ENCODE peak calls at places on chromosome 5, in nine cellular contexts. W, K, G, A, C, O, F, Z and Y are unnamed samples.

GRCh38 chr5:151047814-151048425 is 27.5 kb downstream of the GPX3 start:
- DNase-seq in A (no peak), K (no peak), G (no peak), F (peak; percentile 28), C (no peak), Z (no peak), O (no peak), W (no peak), Y (no peak)

GRCh38 chr5:147675168-147675567 is 107.4 kb downstream of the JAKMIP2 start:
- DNase-seq in F (no peak), G (no peak), A (no peak), C (no peak), K (no peak), Z (no peak), W (no peak), O (no peak), Y (no peak)

GRCh38 chr5:140674211-140674610 is 835 bp upstream of the DND1 start:
- DNase-seq in C (no peak), K (no peak), A (no peak), Z (no peak), G (no peak), W (no peak), O (no peak), F (no peak), Y (no peak)

GRCh38 chr5:374631-375335 is 53.3 kb downstream of the AHRR start:
- DNase-seq in C (no peak), Z (no peak), K (no peak), W (no peak), O (no peak), A (no peak), G (no peak), F (no peak), Y (no peak)

GRCh38 chr5:99275128-99275527 is 346.3 kb upstream of the CHD1 start:
- DNase-seq in K (no peak), W (no peak), F (no peak), C (no peak), Z (no peak), A (no peak), G (no peak), O (no peak), Y (no peak)

GRCh38 chr5:163306421-163306820 is 131.0 kb upstream of the CCNG1 start:
- DNase-seq in G (no peak), A (no peak), W (no peak), Z (no peak), K (no peak), F (peak; percentile 47), O (no peak), C (no peak), Y (no peak)

GRCh38 chr5:123007292-123007691 is 29.2 kb downstream of the PPIC start:
- DNase-seq in O (no peak), W (no peak), F (no peak), Z (no peak), K (no peak), A (no peak), C (no peak), G (no peak), Y (no peak)

GRCh38 chr5:141628175-141628788 is 8.4 kb downstream of the HDAC3 start:
- DNase-seq in K (no peak), O (no peak), Z (no peak), C (no peak), A (no peak), G (no peak), W (no peak), F (no peak), Y (no peak)

GRCh38 chr5:143402464-143403356 is 776 bp downstream of the NR3C1 start:
- DNase-seq in C (no peak), A (peak; percentile 45), Z (peak; percentile 40), F (peak; percentile 61), K (no peak), W (peak; percentile 25), O (peak; percentile 60), G (peak; percentile 32), Y (peak; percentile 29)

GRCh38 chr5:90473321-90474234 is 993 bp downstream of the MBLAC2 start:
- DNase-seq in Z (peak; percentile 25), C (no peak), G (no peak), K (no peak), W (peak; percentile 17), A (no peak), O (no peak), F (peak; percentile 34), Y (no peak)

GRCh38 chr5:29039994-29040393 is 2001.6 kb upstream of the CDH9 start:
- DNase-seq in C (no peak), A (no peak), W (no peak), K (no peak), Z (no peak), G (no peak), O (no peak), F (no peak), Y (no peak)

GRCh38 chr5:99929067-99929805 is 605.9 kb upstream of the FAM174A start:
- DNase-seq in C (no peak), G (no peak), F (no peak), K (no peak), Z (no peak), O (no peak), A (no peak), W (no peak), Y (no peak)

GRCh38 chr5:113236536-113237308 is 198.1 kb downstream of the TSSK1B start:
- DNase-seq in G (no peak), Z (no peak), O (no peak), C (no peak), F (no peak), A (no peak), K (no peak), W (no peak), Y (no peak)

GRCh38 chr5:116088062-116088461 is 3.2 kb downstream of the COMMD10 start:
- DNase-seq in C (no peak), O (no peak), W (no peak), A (no peak), F (no peak), Z (no peak), G (no peak), K (no peak), Y (no peak)

GRCh38 chr5:105274079-105274478 is 1711.5 kb upstream of the NUDT12 start:
- DNase-seq in W (no peak), G (no peak), Z (no peak), K (no peak), A (no peak), C (no peak), F (no peak), O (no peak), Y (no peak)

GRCh38 chr5:151487544-151487943 is 40.1 kb downstream of the SLC36A1 start:
- DNase-seq in C (no peak), O (no peak), W (no peak), Z (no peak), K (no peak), A (no peak), F (no peak), G (no peak), Y (no peak)

GRCh38 chr5:102222772-102223171 is 73.3 kb downstream of the SLCO4C1 start:
- DNase-seq in C (no peak), Z (no peak), O (no peak), K (no peak), A (no peak), W (peak; percentile 7), F (peak; percentile 7), G (no peak), Y (no peak)

GRCh38 chr5:33379757-33380156 is 61.0 kb upstream of the TARS1 start:
- DNase-seq in F (peak; percentile 31), W (no peak), G (no peak), Z (no peak), K (no peak), O (no peak), A (no peak), C (no peak), Y (no peak)

GRCh38 chr5:97764700-97765099 is 581.7 kb upstream of the RIOK2 start:
- DNase-seq in O (no peak), W (no peak), K (peak; percentile 39), G (no peak), A (no peak), Z (no peak), C (no peak), F (peak; percentile 2), Y (no peak)

GRCh38 chr5:65190328-65191053 is 291.2 kb downstream of the ADAMTS6 start:
- DNase-seq in A (no peak), K (no peak), C (no peak), Z (no peak), W (no peak), O (no peak), G (no peak), F (no peak), Y (no peak)

GRCh38 chr5:130102995-130103394 is 198.7 kb downstream of the CHSY3 start:
- DNase-seq in A (no peak), W (no peak), Z (no peak), G (no peak), F (no peak), O (no peak), C (no peak), K (no peak), Y (no peak)

GRCh38 chr5:136890431-136891148 is 525.2 kb upstream of the TRPC7 start:
- DNase-seq in W (no peak), F (no peak), G (no peak), K (no peak), Z (no peak), A (no peak), O (no peak), C (no peak), Y (no peak)

GRCh38 chr5:135244620-135245021 is 154.4 kb downstream of the MACROH2A1 start:
- DNase-seq in F (no peak), K (no peak), O (no peak), C (no peak), Z (no peak), W (no peak), A (no peak), G (no peak), Y (no peak)

GRCh38 chr5:140794594-140795258 is at the start of gene PCDHA2:
- DNase-seq in A (no peak), F (peak; percentile 32), Z (no peak), W (peak; percentile 81), O (no peak), C (no peak), K (no peak), G (no peak), Y (no peak)

GRCh38 chr5:38922199-38922598 is 76.4 kb downstream of the OSMR start:
- DNase-seq in Z (peak; percentile 55), W (peak; percentile 68), K (no peak), O (peak; percentile 55), A (peak; percentile 38), C (peak; percentile 36), F (peak; percentile 68), G (peak; percentile 14), Y (no peak)

GRCh38 chr5:171418982-171419662 is at the start of gene FGF18:
- DNase-seq in W (peak; percentile 44), G (no peak), O (peak; percentile 48), K (no peak), F (peak; percentile 79), C (no peak), Z (peak; percentile 60), A (no peak), Y (no peak)

GRCh38 chr5:2505217-2505616 is 246.3 kb downstream of the IRX2 start:
- DNase-seq in Z (no peak), A (no peak), F (no peak), K (no peak), G (no peak), W (no peak), O (no peak), C (no peak), Y (no peak)

GRCh38 chr5:74863726-74864125 is 2.5 kb downstream of the FAM169A start:
- DNase-seq in C (no peak), A (no peak), O (no peak), G (no peak), K (no peak), W (no peak), F (no peak), Z (no peak), Y (no peak)

GRCh38 chr5:14463629-14464028 is 118.0 kb upstream of the OTULINL start:
- DNase-seq in C (no peak), W (no peak), A (no peak), K (peak; percentile 11), G (no peak), Z (no peak), F (peak; percentile 81), O (no peak), Y (no peak)

GRCh38 chr5:158154226-158155005 is 295.5 kb upstream of the CLINT1 start:
- DNase-seq in C (no peak), F (peak; percentile 12), W (no peak), K (no peak), G (no peak), A (no peak), Z (no peak), O (no peak), Y (no peak)

GRCh38 chr5:31412324-31412723 is 119.6 kb downstream of the DROSHA start:
- DNase-seq in K (no peak), Z (no peak), O (no peak), F (no peak), A (no peak), G (no peak), W (no peak), C (no peak), Y (no peak)